ENCODE peak calls at places on chromosomes 1 and 21, in five cellular contexts. N, S, M, X and G are unnamed samples.

GRCh38 chr1:43505077-43505780 is 25.5 kb upstream of the PTPRF start:
- DNase-seq in N (no peak), S (no peak), M (no peak), X (no peak), G (no peak)

GRCh38 chr1:93690921-93691789 is 9.5 kb upstream of the BCAR3 start:
- DNase-seq in N (no peak), S (no peak), M (no peak), X (no peak), G (no peak)

GRCh38 chr21:34276711-34277425 is 86.9 kb upstream of the KCNE2 start:
- DNase-seq in N (no peak), S (no peak), M (peak), X (no peak), G (no peak)

GRCh38 chr1:244599937-244600350 is 53.0 kb upstream of the DESI2 start:
- DNase-seq in N (peak), S (peak), M (peak), X (peak), G (no peak)

GRCh38 chr1:238648756-238649155 is 737.6 kb upstream of the CHRM3 start:
- DNase-seq in N (no peak), S (no peak), M (no peak), X (no peak), G (no peak)

GRCh38 chr1:7857951-7858350 is 5.1 kb upstream of the UTS2 start:
- DNase-seq in N (no peak), S (no peak), M (no peak), X (no peak), G (no peak)

GRCh38 chr1:44654621-44655187 is 19.6 kb downstream of the TMEM53 start:
- DNase-seq in N (no peak), S (no peak), M (no peak), X (no peak), G (no peak)

GRCh38 chr1:231584117-231584516 is 42.5 kb upstream of the DISC1 start:
- DNase-seq in N (peak), S (peak), M (no peak), X (no peak), G (peak)

GRCh38 chr1:3425486-3426215 is 28.8 kb upstream of the ARHGEF16 start:
- DNase-seq in N (no peak), S (no peak), M (no peak), X (no peak), G (no peak)

GRCh38 chr1:77866296-77866695 is 22.1 kb upstream of the NEXN start:
- DNase-seq in N (no peak), S (no peak), M (no peak), X (no peak), G (no peak)

GRCh38 chr1:231040019-231040799 is at the start of gene FAM89A:
- DNase-seq in N (peak), S (no peak), M (no peak), X (peak), G (peak)

GRCh38 chr1:12485231-12486172 is 132.5 kb downstream of the DHRS3 start:
- DNase-seq in N (no peak), S (peak), M (no peak), X (no peak), G (peak)

GRCh38 chr1:44713321-44713781 is 17.6 kb downstream of the RNU5D-1 start:
- DNase-seq in N (no peak), S (no peak), M (no peak), X (no peak), G (no peak)

GRCh38 chr1:10507111-10507879 is 32.5 kb downstream of the PEX14 start:
- DNase-seq in N (peak), S (peak), M (no peak), X (peak), G (peak)

GRCh38 chr1:95407146-95407863 is 173.3 kb downstream of the RWDD3 start:
- DNase-seq in N (no peak), S (no peak), M (no peak), X (no peak), G (no peak)

GRCh38 chr1:246703581-246703980 is 20.6 kb upstream of the SCCPDH start:
- DNase-seq in N (no peak), S (no peak), M (no peak), X (no peak), G (no peak)

GRCh38 chr1:155198547-155198906 is 9.2 kb downstream of the THBS3 start:
- DNase-seq in N (no peak), S (no peak), M (no peak), X (no peak), G (no peak)

GRCh38 chr1:46242918-46243317 is 4.6 kb upstream of the RAD54L start:
- DNase-seq in N (no peak), S (no peak), M (no peak), X (no peak), G (no peak)

GRCh38 chr1:64940026-64940425 is 26.3 kb downstream of the JAK1 start:
- DNase-seq in N (no peak), S (no peak), M (no peak), X (no peak), G (no peak)

GRCh38 chr1:37472994-37473393 is 1.4 kb upstream of the ZC3H12A start:
- DNase-seq in N (no peak), S (no peak), M (no peak), X (no peak), G (no peak)

GRCh38 chr1:8397511-8397910 is 79.6 kb downstream of the SLC45A1 start:
- DNase-seq in N (no peak), S (no peak), M (peak), X (no peak), G (no peak)

GRCh38 chr1:218259339-218259738 is 25.8 kb upstream of the RRP15 start:
- DNase-seq in N (no peak), S (no peak), M (no peak), X (no peak), G (no peak)

GRCh38 chr1:94688646-94689045 is 131.5 kb upstream of the SLC44A3 start:
- DNase-seq in N (no peak), S (no peak), M (no peak), X (no peak), G (no peak)

GRCh38 chr1:2137257-2138121 is 57.1 kb downstream of the FAAP20 start:
- DNase-seq in N (no peak), S (no peak), M (no peak), X (no peak), G (no peak)

GRCh38 chr1:15106608-15107007 is 46.9 kb upstream of the TMEM51 start:
- DNase-seq in N (no peak), S (no peak), M (no peak), X (no peak), G (no peak)

GRCh38 chr1:77060000-77060399 is 159.2 kb downstream of the PIGK start:
- DNase-seq in N (no peak), S (no peak), M (no peak), X (no peak), G (no peak)

GRCh38 chr1:86965012-86965826 is 50.8 kb downstream of the HS2ST1 start:
- DNase-seq in N (peak), S (peak), M (no peak), X (no peak), G (peak)

GRCh38 chr1:176656257-176656995 is 193.5 kb downstream of the PAPPA2 start:
- DNase-seq in N (no peak), S (peak), M (no peak), X (no peak), G (no peak)

GRCh38 chr21:30336596-30336995 is 898 bp downstream of the KRTAP27-1 start:
- DNase-seq in N (no peak), S (no peak), M (no peak), X (no peak), G (no peak)

GRCh38 chr1:38456564-38456876 is 403.1 kb downstream of the RRAGC start:
- DNase-seq in N (no peak), S (no peak), M (no peak), X (no peak), G (no peak)

GRCh38 chr1:61742620-61743431 is 546 bp downstream of the PATJ start:
- DNase-seq in N (peak), S (peak), M (no peak), X (no peak), G (peak)

GRCh38 chr21:23217597-23217996 is 2219.4 kb downstream of the NCAM2 start:
- DNase-seq in N (no peak), S (no peak), M (no peak), X (no peak), G (no peak)

GRCh38 chr1:230127105-230128054 is 60.3 kb downstream of the GALNT2 start:
- DNase-seq in N (no peak), S (no peak), M (no peak), X (peak), G (no peak)

GRCh38 chr1:8025061-8025670 is 943 bp downstream of the ERRFI1 start:
- DNase-seq in N (no peak), S (no peak), M (no peak), X (no peak), G (no peak)

GRCh38 chr21:38918629-38919346 is 113.1 kb downstream of the ETS2 start:
- DNase-seq in N (no peak), S (no peak), M (no peak), X (no peak), G (no peak)

GRCh38 chr21:38921511-38922215 is 115.9 kb downstream of the ETS2 start:
- DNase-seq in N (no peak), S (no peak), M (no peak), X (no peak), G (no peak)

GRCh38 chr21:38917045-38917774 is 111.5 kb downstream of the ETS2 start:
- DNase-seq in N (no peak), S (no peak), M (no peak), X (no peak), G (no peak)

GRCh38 chr21:38922474-38922873 is 116.7 kb downstream of the ETS2 start:
- DNase-seq in N (no peak), S (no peak), M (no peak), X (no peak), G (no peak)

DNA sequence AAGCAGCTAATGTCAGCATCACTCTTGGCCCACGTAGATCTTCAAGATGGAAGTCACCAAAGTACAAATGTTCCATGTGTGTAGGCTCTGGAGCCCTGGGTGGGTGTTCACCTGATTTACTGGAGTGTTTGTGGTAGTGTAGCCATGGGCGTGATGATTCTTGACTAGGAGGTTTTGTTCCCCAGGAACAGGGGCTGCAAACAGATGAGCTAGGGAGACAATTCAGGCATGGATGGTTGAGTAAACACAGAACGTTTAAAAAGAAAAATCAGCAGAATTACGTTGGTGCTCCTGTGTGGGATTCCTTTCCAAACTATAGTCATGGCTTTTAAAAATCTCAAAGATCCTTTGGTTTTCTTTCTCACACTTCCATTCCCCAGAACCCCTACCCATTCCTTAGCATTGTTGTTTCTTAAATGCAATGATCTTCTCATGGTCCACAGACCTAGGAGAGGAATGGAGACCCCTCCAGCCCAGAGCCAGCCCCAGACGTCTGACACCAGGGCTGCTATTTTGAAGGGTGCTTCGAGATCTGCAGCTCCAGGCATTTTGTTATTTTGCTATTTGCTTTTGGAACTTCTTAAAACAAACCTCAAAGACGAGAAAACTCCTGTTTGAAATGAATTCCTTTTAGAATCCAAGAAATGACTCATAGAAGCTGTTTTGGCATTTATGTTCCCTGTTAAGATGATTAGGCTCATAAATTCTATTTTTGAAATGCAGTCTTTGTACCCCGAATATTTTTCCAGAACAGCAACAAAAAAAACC is 115.1 kb downstream of the ETS2 start:
- DNase-seq in N (peak), S (peak), M (no peak), X (no peak), G (no peak)
- TF ChIP-seq RCOR1 in N (no peak), S (no peak), M (no peak), X (no peak), G (no peak)

DNA sequence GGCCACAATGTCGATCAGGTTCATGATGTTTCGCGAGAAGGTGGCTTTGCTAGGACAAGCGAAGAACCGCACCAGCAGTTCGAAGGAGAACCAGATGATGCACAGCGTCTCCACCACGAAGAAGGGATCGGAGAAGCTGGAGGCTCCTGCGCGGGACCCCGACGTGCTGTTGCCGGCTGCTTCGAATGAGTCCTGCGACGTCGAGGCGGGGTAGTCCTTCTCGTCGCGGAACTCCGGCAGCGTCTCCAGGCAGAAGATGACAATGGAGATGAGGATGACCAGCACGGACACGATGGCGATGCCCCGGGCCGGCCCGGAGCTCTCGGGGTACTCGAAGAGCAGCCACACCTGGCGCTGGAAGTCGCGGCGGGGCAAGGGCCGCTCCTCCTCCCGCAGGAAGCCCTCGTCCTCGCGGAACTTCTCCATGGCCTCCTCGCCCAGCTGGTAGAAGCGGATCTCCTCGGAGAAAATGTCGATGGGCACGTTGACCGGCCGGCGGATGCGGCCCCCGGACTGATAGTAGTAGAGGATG is 869 bp downstream of the KCNA3 start:
- DNase-seq in N (no peak), S (no peak), M (no peak), X (no peak), G (peak)
- TF ChIP-seq RCOR1 in N (no peak), S (no peak), M (no peak), X (no peak), G (no peak)

GRCh38 chr1:225746361-225747179 is 31.1 kb upstream of the SRP9 start:
- DNase-seq in N (peak), S (peak), M (no peak), X (no peak), G (no peak)
- TF ChIP-seq RCOR1 in N (no peak), S (no peak), M (no peak), X (no peak), G (no peak)

DNA sequence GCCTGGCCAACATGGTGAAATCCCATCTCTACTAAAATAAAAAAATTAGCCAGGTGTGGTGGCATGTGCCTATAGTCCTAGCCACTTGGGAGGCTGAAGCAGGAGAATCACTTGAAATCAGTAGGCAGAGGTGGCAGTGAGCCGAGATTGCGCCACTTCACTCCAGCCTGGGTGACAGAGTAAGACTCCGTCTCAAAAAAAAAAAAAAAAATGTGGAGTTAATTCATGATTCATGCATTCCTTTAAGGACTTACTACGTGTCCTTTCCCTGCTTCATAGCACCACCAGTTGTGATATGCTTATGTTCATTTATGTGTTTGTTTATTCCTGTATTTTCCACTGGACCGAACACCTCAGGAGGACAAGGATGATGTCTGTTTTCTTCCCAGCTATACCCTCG is 12.7 kb upstream of the PRELP start:
- DNase-seq in N (peak), S (peak), M (no peak), X (no peak), G (no peak)
- TF ChIP-seq RCOR1 in N (no peak), S (no peak), M (no peak), X (no peak), G (no peak)

GRCh38 chr1:62962014-62962793 is 178.3 kb downstream of the ATG4C start:
- DNase-seq in N (no peak), S (no peak), M (no peak), X (no peak), G (no peak)

GRCh38 chr1:62964141-62964540 is 180.2 kb downstream of the ATG4C start:
- DNase-seq in N (no peak), S (no peak), M (peak), X (no peak), G (no peak)

GRCh38 chr1:62967031-62967430 is 183.1 kb downstream of the ATG4C start:
- DNase-seq in N (no peak), S (no peak), M (no peak), X (no peak), G (no peak)

GRCh38 chr1:62962794-62963776 is 179.2 kb downstream of the ATG4C start:
- DNase-seq in N (peak), S (peak), M (no peak), X (peak), G (peak)
- TF ChIP-seq RCOR1 in N (no peak), S (no peak), M (no peak), X (no peak), G (no peak)

GRCh38 chr1:202809597-202810159 is 1.1 kb upstream of the PCAT6 start:
- DNase-seq in N (no peak), S (no peak), M (no peak), X (no peak), G (no peak)

GRCh38 chr1:202812176-202813026 is 1.6 kb downstream of the PCAT6 start:
- DNase-seq in N (peak), S (no peak), M (no peak), X (no peak), G (no peak)

GRCh38 chr1:202810193-202810614 is 550 bp upstream of the PCAT6 start:
- DNase-seq in N (no peak), S (no peak), M (no peak), X (no peak), G (no peak)

GRCh38 chr1:202810615-202811295 is at the start of gene PCAT6:
- DNase-seq in N (peak), S (peak), M (peak), X (peak), G (peak)

DNA sequence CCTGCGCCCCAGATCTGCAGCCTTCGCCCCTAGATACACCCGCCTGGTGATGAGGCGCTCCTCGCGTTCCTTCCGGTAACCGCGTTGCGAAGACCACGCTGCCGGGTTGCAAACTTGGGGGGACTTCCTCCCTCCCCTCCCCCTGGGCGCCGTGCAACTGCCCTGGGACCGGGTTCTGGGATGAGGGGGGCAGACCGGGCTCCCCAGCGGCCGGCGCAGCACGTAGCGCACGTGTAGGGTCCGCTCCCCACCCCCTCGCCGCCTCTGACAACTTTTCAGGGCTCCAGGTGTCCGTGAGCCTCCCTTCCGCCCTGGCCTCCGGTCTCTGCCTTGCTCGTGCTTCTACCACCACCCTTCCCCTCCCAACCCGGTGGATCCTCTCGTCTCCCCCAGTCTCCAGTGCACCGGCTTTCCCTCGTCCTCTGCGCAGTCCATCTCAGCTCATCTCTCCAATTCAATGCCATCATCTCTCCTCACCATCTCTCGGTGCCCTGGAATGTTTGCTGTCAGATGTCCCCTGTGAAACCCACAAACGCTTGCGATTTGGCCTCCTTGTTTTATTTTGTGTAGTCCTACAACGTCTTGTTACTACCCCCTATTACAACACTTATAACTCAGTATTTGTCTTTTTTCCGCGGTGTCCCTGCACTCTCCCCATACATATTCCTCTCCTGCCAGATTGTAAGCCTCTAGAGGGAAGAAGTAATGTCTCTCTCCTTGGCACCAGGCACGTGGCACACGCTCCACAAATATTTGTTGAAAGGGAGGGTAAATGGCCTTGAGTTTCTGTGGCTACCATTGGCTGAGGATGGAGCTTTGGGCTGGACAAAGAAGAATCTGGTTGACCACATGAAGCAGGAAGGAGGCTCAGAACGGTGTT is 782 bp downstream of the PCAT6 start:
- DNase-seq in N (peak), S (peak), M (no peak), X (peak), G (peak)
- TF ChIP-seq RCOR1 in N (no peak), S (no peak), M (no peak), X (no peak), G (no peak)

GRCh38 chr1:53838654-53838974 is 518 bp upstream of the NDC1 start:
- DNase-seq in N (no peak), S (no peak), M (no peak), X (no peak), G (no peak)

GRCh38 chr1:53837924-53838653 is at the start of gene NDC1:
- DNase-seq in N (peak), S (peak), M (peak), X (peak), G (peak)

GRCh38 chr1:53835491-53835890 is 2.6 kb downstream of the NDC1 start:
- DNase-seq in N (no peak), S (peak), M (no peak), X (no peak), G (no peak)

GRCh38 chr1:53833393-53833792 is 4.7 kb downstream of the NDC1 start:
- DNase-seq in N (no peak), S (no peak), M (no peak), X (no peak), G (no peak)

DNA sequence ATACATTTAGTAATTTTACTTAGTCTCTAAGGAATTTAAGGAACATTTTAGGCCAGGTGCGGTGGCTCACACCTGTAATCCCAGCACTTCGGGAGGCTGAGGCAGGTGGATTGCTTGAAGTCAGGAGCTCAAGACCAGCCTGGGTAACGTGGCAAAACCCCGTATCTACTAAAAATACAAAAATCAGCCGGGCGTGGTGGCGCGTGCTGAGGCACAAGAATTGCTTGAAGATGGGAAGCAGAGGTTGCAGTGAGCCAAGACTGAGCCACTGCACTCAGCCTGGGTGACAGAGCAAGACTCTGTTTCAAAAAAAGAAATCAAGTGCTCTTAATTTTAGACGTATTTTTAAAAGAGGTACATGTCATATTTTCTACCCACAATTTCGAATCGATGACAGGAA is 3.3 kb downstream of the NDC1 start:
- DNase-seq in N (no peak), S (no peak), M (no peak), X (no peak), G (no peak)
- TF ChIP-seq RCOR1 in N (no peak), S (no peak), M (no peak), X (no peak), G (no peak)